ENCODE peak calls at places on chromosomes 6 and 20, in six cellular contexts. Y is HepG2, S is GM12878, U is K562, T is GM12891, J is H1. A is an unnamed sample.

GRCh38 chr20:4344660-4345059 is 329.3 kb upstream of the RNF24 start:
- DNase-seq in Y (no peak), S (no peak), U (no peak), T (no peak), J (no peak), A (no peak)

GRCh38 chr20:48714764-48715163 is 113.0 kb downstream of the PREX1 start:
- DNase-seq in Y (no peak), S (no peak), U (no peak), T (no peak), J (no peak), A (no peak)

GRCh38 chr6:79062708-79063107 is 15.3 kb downstream of the PHIP start:
- DNase-seq in Y (no peak), S (no peak), U (no peak), T (no peak), J (no peak), A (no peak)

GRCh38 chr6:150987371-150987828 is 121.9 kb downstream of the MTHFD1L start:
- DNase-seq in Y (no peak), S (no peak), U (no peak), T (no peak), J (no peak), A (no peak)

GRCh38 chr20:17226410-17227198 is at the start of gene PCSK2:
- DNase-seq in Y (no peak), S (no peak), U (peak; percentile 40), T (no peak), J (peak; percentile 60), A (no peak)

GRCh38 chr6:37657117-37657886 is 40.4 kb downstream of the MDGA1 start:
- DNase-seq in Y (no peak), S (no peak), U (no peak), T (no peak), J (no peak), A (no peak)

GRCh38 chr20:2751868-2752630 is 48.4 kb downstream of the CPXM1 start:
- DNase-seq in Y (no peak), S (no peak), U (peak; percentile 58), T (peak; percentile 66), J (no peak), A (no peak)

GRCh38 chr6:144315226-144315980 is 30.3 kb downstream of the UTRN start:
- DNase-seq in Y (no peak), S (no peak), U (no peak), T (no peak), J (no peak), A (no peak)

GRCh38 chr6:168447741-168448140 is 6.8 kb downstream of the SMOC2 start:
- DNase-seq in Y (no peak), S (no peak), U (no peak), T (no peak), J (no peak), A (no peak)

GRCh38 chr6:21051777-21052176 is 517.5 kb downstream of the CDKAL1 start:
- DNase-seq in Y (no peak), S (no peak), U (no peak), T (no peak), J (no peak), A (no peak)

GRCh38 chr20:31475472-31476312 is 604 bp downstream of the REM1 start:
- DNase-seq in Y (no peak), S (no peak), U (no peak), T (no peak), J (no peak), A (no peak)

GRCh38 chr6:14316911-14317535 is 199.5 kb downstream of the CD83 start:
- DNase-seq in Y (no peak), S (no peak), U (no peak), T (no peak), J (no peak), A (no peak)

GRCh38 chr6:6781877-6782236 is 193.3 kb downstream of the LY86 start:
- DNase-seq in Y (no peak), S (no peak), U (no peak), T (no peak), J (no peak), A (no peak)

GRCh38 chr6:168368063-168368835 is 48.7 kb upstream of the DACT2 start:
- DNase-seq in Y (no peak), S (no peak), U (no peak), T (no peak), J (no peak), A (no peak)

GRCh38 chr6:22838346-22838745 is 269.0 kb downstream of the HDGFL1 start:
- DNase-seq in Y (no peak), S (no peak), U (no peak), T (no peak), J (no peak), A (no peak)

GRCh38 chr6:125791151-125791819 is 525 bp downstream of the NCOA7 start:
- DNase-seq in Y (peak; percentile 57), S (no peak), U (peak; percentile 54), T (no peak), J (no peak), A (no peak)

GRCh38 chr6:125789167-125789566 is 1.6 kb upstream of the NCOA7 start:
- DNase-seq in Y (no peak), S (no peak), U (peak; percentile 37), T (no peak), J (no peak), A (no peak)

GRCh38 chr6:125791820-125792165 is 1.0 kb downstream of the NCOA7 start:
- DNase-seq in Y (no peak), S (no peak), U (no peak), T (no peak), J (no peak), A (no peak)

GRCh38 chr6:125789576-125790402 is 971 bp upstream of the NCOA7 start:
- DNase-seq in Y (peak; percentile 54), S (no peak), U (peak; percentile 77), T (no peak), J (no peak), A (no peak)

DNA sequence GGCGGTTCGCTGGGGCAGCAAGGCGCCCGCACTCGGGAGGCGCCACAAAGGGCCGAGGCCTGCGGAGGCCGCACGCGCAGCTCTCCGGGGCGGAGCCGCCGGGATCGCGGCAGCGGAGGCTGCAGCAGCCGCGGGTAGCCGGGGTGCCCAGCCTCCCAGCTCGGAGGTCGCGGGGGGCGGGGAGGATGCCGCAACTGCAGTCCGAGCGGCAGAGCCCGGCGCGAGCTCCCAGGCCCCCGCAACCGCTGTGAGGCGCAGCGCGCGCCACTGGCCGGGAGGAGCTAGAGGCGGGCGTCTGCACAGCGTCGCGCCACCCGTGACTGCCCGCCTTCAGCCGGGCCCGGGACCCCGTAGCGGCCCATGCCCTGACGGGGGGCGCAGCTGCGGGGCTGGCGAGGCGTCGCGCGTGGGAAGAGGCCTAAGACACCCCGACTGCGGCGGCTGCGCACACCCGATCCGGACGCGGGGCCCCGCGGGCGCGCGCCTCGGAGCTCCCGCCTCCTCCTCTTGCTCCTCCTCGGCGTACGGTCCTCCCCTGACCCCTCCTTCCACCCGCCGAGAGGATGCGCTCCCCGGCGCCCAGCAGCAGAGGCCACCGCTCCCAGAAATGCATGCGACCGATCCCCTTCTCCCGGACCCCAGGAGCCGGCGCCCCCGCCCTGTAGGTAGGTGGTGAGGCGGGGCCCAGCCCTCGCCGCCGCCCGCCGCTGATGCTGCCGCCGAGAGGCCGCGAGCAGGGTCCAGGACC is at the start of gene NCOA7:
- DNase-seq in Y (peak; percentile 65), S (no peak), U (peak; percentile 88), T (peak; percentile 64), J (no peak), A (peak; percentile 71)
- TF ChIP-seq POLR2A in Y (peak; percentile 78), S (peak; percentile 85), U (peak; percentile 63), T (peak; percentile 18), J (peak; percentile 53), A (peak; percentile 65)

GRCh38 chr6:129710722-129711631 is 1.0 kb upstream of the ARHGAP18 start:
- DNase-seq in Y (no peak), S (no peak), U (no peak), T (no peak), J (no peak), A (no peak)

GRCh38 chr6:129707882-129708495 is 2.0 kb downstream of the ARHGAP18 start:
- DNase-seq in Y (no peak), S (no peak), U (no peak), T (no peak), J (no peak), A (no peak)

GRCh38 chr6:129708496-129709216 is 1.3 kb downstream of the ARHGAP18 start:
- DNase-seq in Y (no peak), S (no peak), U (no peak), T (no peak), J (no peak), A (no peak)

GRCh38 chr6:129709909-129710721 is at the start of gene ARHGAP18:
- DNase-seq in Y (peak; percentile 97), S (peak; percentile 78), U (peak; percentile 87), T (peak; percentile 25), J (peak; percentile 70), A (peak; percentile 41)

DNA sequence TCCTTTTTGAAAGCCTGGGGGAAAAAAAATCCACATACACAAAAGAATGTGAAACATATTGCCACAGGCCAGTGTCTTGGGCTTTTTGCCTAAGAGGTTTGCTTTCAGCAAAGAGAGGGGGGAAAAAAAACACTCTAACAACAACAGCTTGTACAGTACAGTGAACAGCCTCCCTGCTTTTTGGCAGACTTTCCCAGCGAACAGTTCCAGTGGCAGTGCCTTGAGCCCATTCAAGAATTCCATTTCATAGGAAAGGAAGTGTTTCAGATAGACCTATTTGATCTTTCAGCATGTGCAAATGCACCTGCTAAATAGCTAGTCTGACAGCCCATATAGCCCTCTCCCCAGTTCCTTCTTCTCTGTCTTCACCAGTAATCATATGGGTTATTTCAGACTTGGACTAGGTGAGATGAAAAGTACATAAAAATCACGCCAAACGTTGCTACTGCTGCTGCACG is 497 bp downstream of the ARHGAP18 start:
- DNase-seq in Y (no peak), S (no peak), U (peak; percentile 6), T (no peak), J (no peak), A (no peak)
- TF ChIP-seq TAF1 in Y (no peak), S (no peak), U (no peak), T (no peak), J (no peak), A (no peak)

DNA sequence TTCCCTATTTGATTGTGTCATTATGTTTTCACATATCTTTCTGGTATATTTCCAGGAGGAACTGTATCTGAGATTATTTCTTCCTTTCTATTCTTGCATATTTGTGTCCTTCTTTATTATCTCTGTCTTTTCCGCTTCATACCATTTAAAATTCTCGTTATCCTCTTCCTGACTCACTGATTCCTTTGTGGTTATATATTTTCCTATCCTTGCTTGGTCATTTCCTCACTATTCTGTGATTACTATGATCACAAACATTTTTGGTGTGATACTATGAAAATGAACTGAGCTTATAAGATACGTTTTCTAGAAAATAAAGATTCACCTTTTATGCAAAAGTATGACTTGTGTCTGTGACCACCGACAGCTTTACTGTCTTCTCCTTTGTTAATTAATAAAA is 26.6 kb upstream of the MYCT1 start:
- DNase-seq in Y (no peak), S (no peak), U (no peak), T (no peak), J (no peak), A (no peak)
- TF ChIP-seq POLR2A in Y (no peak), S (no peak), U (no peak), T (no peak), J (no peak), A (no peak)

GRCh38 chr6:63572733-63573139 is 456 bp downstream of the LOC128125822 start:
- DNase-seq in Y (no peak), S (no peak), U (peak; percentile 36), T (peak; percentile 14), J (no peak), A (peak; percentile 13)

GRCh38 chr6:63573140-63573898 is 1.0 kb downstream of the LOC128125822 start:
- DNase-seq in Y (peak; percentile 86), S (peak; percentile 55), U (peak; percentile 61), T (peak; percentile 39), J (peak; percentile 76), A (peak; percentile 36)

GRCh38 chr6:63574554-63574900 is 2.2 kb downstream of the LOC128125822 start:
- DNase-seq in Y (no peak), S (no peak), U (no peak), T (no peak), J (no peak), A (no peak)

GRCh38 chr6:63571883-63572732 is at the start of the genes LOC128125822 and PTP4A1:
- DNase-seq in Y (peak; percentile 95), S (peak; percentile 81), U (peak; percentile 94), T (peak; percentile 86), J (peak; percentile 92), A (peak; percentile 82)

GRCh38 chr6:63573899-63574553 is 1.7 kb downstream of the LOC128125822 start:
- DNase-seq in Y (peak; percentile 87), S (peak; percentile 33), U (peak; percentile 64), T (no peak), J (no peak), A (no peak)
- TF ChIP-seq TAF1 in Y (no peak), S (no peak), U (no peak), T (no peak), J (peak; percentile 24), A (no peak)